ENCODE peak calls at places on chromosomes 11 and 22, in four cellular contexts. One of them, this sample, is unnamed.

GRCh38 chr11:72584933-72585597 is 89.2 kb downstream of the PDE2A start:
- DNase-seq in posterior vena cava: peak; percentile 68
- DNase-seq in T-helper 2 cell: no peak
- DNase-seq in GM23338: no peak
- DNase-seq in this sample: peak; percentile 23

GRCh38 chr11:107780136-107780535 is 68.3 kb upstream of the SLN start:
- DNase-seq in posterior vena cava: no peak
- DNase-seq in GM23338: no peak
- DNase-seq in T-helper 2 cell: no peak
- DNase-seq in this sample: no peak

GRCh38 chr11:1049071-1049405 is 12.5 kb upstream of the MUC6 start:
- DNase-seq in posterior vena cava: no peak
- DNase-seq in T-helper 2 cell: no peak
- DNase-seq in GM23338: no peak
- DNase-seq in this sample: no peak

GRCh38 chr22:43925433-43926348 is 2.1 kb downstream of the PNPLA3 start:
- DNase-seq in posterior vena cava: no peak
- DNase-seq in GM23338: peak; percentile 35
- DNase-seq in T-helper 2 cell: no peak
- DNase-seq in this sample: no peak

GRCh38 chr11:63680842-63681207 is 475 bp upstream of the RTN3 start:
- DNase-seq in GM23338: peak; percentile 37
- DNase-seq in posterior vena cava: no peak
- DNase-seq in T-helper 2 cell: no peak
- DNase-seq in this sample: no peak

GRCh38 chr11:69344570-69345145 is 50.7 kb downstream of the MYEOV start:
- DNase-seq in GM23338: no peak
- DNase-seq in T-helper 2 cell: no peak
- DNase-seq in posterior vena cava: peak; percentile 10
- DNase-seq in this sample: no peak

GRCh38 chr22:22928666-22929380 is 41.2 kb downstream of the IGLL5 start:
- DNase-seq in GM23338: no peak
- DNase-seq in posterior vena cava: no peak
- DNase-seq in T-helper 2 cell: no peak
- DNase-seq in this sample: peak; percentile 97

GRCh38 chr11:66119348-66120133 is 49.5 kb downstream of the PACS1 start:
- DNase-seq in GM23338: peak; percentile 46
- DNase-seq in T-helper 2 cell: no peak
- DNase-seq in posterior vena cava: no peak
- DNase-seq in this sample: no peak

GRCh38 chr22:22849640-22850610 is 37.7 kb upstream of the IGLL5 start:
- DNase-seq in T-helper 2 cell: no peak
- DNase-seq in GM23338: no peak
- DNase-seq in posterior vena cava: no peak
- DNase-seq in this sample: no peak

GRCh38 chr11:125224391-125225015 is 60.0 kb downstream of the PKNOX2 start:
- DNase-seq in posterior vena cava: peak; percentile 80
- DNase-seq in GM23338: peak; percentile 72
- DNase-seq in T-helper 2 cell: no peak
- DNase-seq in this sample: no peak

GRCh38 chr22:29512031-29512430 is 32.0 kb downstream of the NEFH start:
- DNase-seq in posterior vena cava: no peak
- DNase-seq in GM23338: no peak
- DNase-seq in T-helper 2 cell: no peak
- DNase-seq in this sample: no peak

GRCh38 chr22:33850227-33850626 is 70.0 kb downstream of the LARGE1 start:
- DNase-seq in posterior vena cava: no peak
- DNase-seq in T-helper 2 cell: no peak
- DNase-seq in GM23338: no peak
- DNase-seq in this sample: no peak

GRCh38 chr11:66957971-66958231 is 282 bp downstream of the PC start:
- DNase-seq in posterior vena cava: no peak
- DNase-seq in GM23338: peak; percentile 68
- DNase-seq in T-helper 2 cell: no peak
- DNase-seq in this sample: no peak

GRCh38 chr11:30292545-30292944 is 30.4 kb upstream of the ARL14EP start:
- DNase-seq in GM23338: no peak
- DNase-seq in posterior vena cava: no peak
- DNase-seq in T-helper 2 cell: no peak
- DNase-seq in this sample: no peak

GRCh38 chr11:104200688-104201087 is 36.7 kb upstream of the PDGFD start:
- DNase-seq in T-helper 2 cell: no peak
- DNase-seq in posterior vena cava: no peak
- DNase-seq in GM23338: no peak
- DNase-seq in this sample: no peak

GRCh38 chr11:7905549-7905948 is 25.5 kb downstream of the OR10A6 start:
- DNase-seq in GM23338: peak; percentile 17
- DNase-seq in T-helper 2 cell: no peak
- DNase-seq in posterior vena cava: no peak
- DNase-seq in this sample: no peak

GRCh38 chr11:17354070-17354924 is 2.7 kb downstream of the NCR3LG1 start:
- DNase-seq in posterior vena cava: no peak
- DNase-seq in GM23338: peak; percentile 86
- DNase-seq in T-helper 2 cell: peak; percentile 28
- DNase-seq in this sample: peak; percentile 68

GRCh38 chr11:45031912-45032519 is 81.3 kb upstream of the TP53I11 start:
- DNase-seq in T-helper 2 cell: no peak
- DNase-seq in GM23338: no peak
- DNase-seq in posterior vena cava: no peak
- DNase-seq in this sample: peak; percentile 83

GRCh38 chr22:24693359-24693758 is 81.2 kb downstream of the PIWIL3 start:
- DNase-seq in GM23338: no peak
- DNase-seq in posterior vena cava: no peak
- DNase-seq in T-helper 2 cell: no peak
- DNase-seq in this sample: no peak

GRCh38 chr22:17234144-17234623 is 14.9 kb upstream of the ADA2 start:
- DNase-seq in posterior vena cava: no peak
- DNase-seq in T-helper 2 cell: no peak
- DNase-seq in GM23338: peak; percentile 99
- DNase-seq in this sample: no peak

GRCh38 chr11:120182790-120183491 is 27.9 kb upstream of the OAF start:
- DNase-seq in T-helper 2 cell: no peak
- DNase-seq in posterior vena cava: peak; percentile 86
- DNase-seq in GM23338: peak; percentile 74
- DNase-seq in this sample: no peak

GRCh38 chr11:62552465-62552782 is 5.8 kb upstream of the AHNAK start:
- DNase-seq in posterior vena cava: no peak
- DNase-seq in GM23338: peak; percentile 67
- DNase-seq in T-helper 2 cell: no peak
- DNase-seq in this sample: no peak

GRCh38 chr22:41822289-41823057 is 10.4 kb upstream of the SREBF2 start:
- DNase-seq in GM23338: peak; percentile 79
- DNase-seq in T-helper 2 cell: no peak
- DNase-seq in posterior vena cava: no peak
- DNase-seq in this sample: peak; percentile 73

GRCh38 chr22:38454361-38455062 is 487 bp downstream of the KCNJ4 start:
- DNase-seq in posterior vena cava: no peak
- DNase-seq in T-helper 2 cell: no peak
- DNase-seq in GM23338: no peak
- DNase-seq in this sample: peak; percentile 38

GRCh38 chr22:31954535-31955326 is 10.4 kb downstream of the YWHAH start:
- DNase-seq in posterior vena cava: peak; percentile 87
- DNase-seq in T-helper 2 cell: no peak
- DNase-seq in GM23338: no peak
- DNase-seq in this sample: no peak

GRCh38 chr11:3165152-3165705 is at the start of gene OSBPL5:
- DNase-seq in T-helper 2 cell: no peak
- DNase-seq in GM23338: peak; percentile 54
- DNase-seq in posterior vena cava: peak; percentile 93
- DNase-seq in this sample: no peak

GRCh38 chr22:46092646-46093410 is 57.5 kb upstream of the PPARA start:
- DNase-seq in posterior vena cava: no peak
- DNase-seq in T-helper 2 cell: no peak
- DNase-seq in GM23338: no peak
- DNase-seq in this sample: no peak

GRCh38 chr22:40560551-40560950 is 76.0 kb downstream of the MRTFA start:
- DNase-seq in posterior vena cava: no peak
- DNase-seq in GM23338: no peak
- DNase-seq in T-helper 2 cell: no peak
- DNase-seq in this sample: no peak

GRCh38 chr11:134497586-134497985 is 85.5 kb upstream of the B3GAT1 start:
- DNase-seq in posterior vena cava: peak; percentile 38
- DNase-seq in GM23338: no peak
- DNase-seq in T-helper 2 cell: no peak
- DNase-seq in this sample: no peak

GRCh38 chr11:114195981-114196731 is 100.0 kb upstream of the NNMT start:
- DNase-seq in GM23338: no peak
- DNase-seq in T-helper 2 cell: no peak
- DNase-seq in posterior vena cava: no peak
- DNase-seq in this sample: no peak

GRCh38 chr22:36760716-36761115 is 15.2 kb downstream of the IFT27 start:
- DNase-seq in GM23338: no peak
- DNase-seq in posterior vena cava: no peak
- DNase-seq in T-helper 2 cell: no peak
- DNase-seq in this sample: no peak

GRCh38 chr22:44413211-44413610 is 84.8 kb downstream of the RTL6 start:
- DNase-seq in GM23338: no peak
- DNase-seq in posterior vena cava: peak; percentile 30
- DNase-seq in T-helper 2 cell: no peak
- DNase-seq in this sample: no peak

GRCh38 chr11:11135820-11136476 is 217.1 kb downstream of the CSNK2A3 start:
- DNase-seq in T-helper 2 cell: no peak
- DNase-seq in GM23338: peak; percentile 34
- DNase-seq in posterior vena cava: no peak
- DNase-seq in this sample: no peak

GRCh38 chr11:291281-292210 is 2.6 kb downstream of the PGGHG start:
- DNase-seq in posterior vena cava: peak; percentile 77
- DNase-seq in GM23338: peak; percentile 62
- DNase-seq in T-helper 2 cell: no peak
- DNase-seq in this sample: no peak

GRCh38 chr11:8335683-8336082 is 72.0 kb upstream of the LMO1 start:
- DNase-seq in T-helper 2 cell: no peak
- DNase-seq in GM23338: no peak
- DNase-seq in posterior vena cava: no peak
- DNase-seq in this sample: no peak

GRCh38 chr11:35751664-35752061 is 89.1 kb downstream of the TRIM44 start:
- DNase-seq in GM23338: no peak
- DNase-seq in posterior vena cava: no peak
- DNase-seq in T-helper 2 cell: no peak
- DNase-seq in this sample: no peak

GRCh38 chr11:96200243-96200642 is 142.8 kb downstream of the MAML2 start:
- DNase-seq in T-helper 2 cell: no peak
- DNase-seq in GM23338: no peak
- DNase-seq in posterior vena cava: no peak
- DNase-seq in this sample: no peak

GRCh38 chr11:43359432-43359818 is 705 bp downstream of the TTC17 start:
- DNase-seq in posterior vena cava: no peak
- DNase-seq in T-helper 2 cell: no peak
- DNase-seq in GM23338: peak; percentile 45
- DNase-seq in this sample: no peak